ENCODE peak calls at places on chromosomes 11 and 22, in ten cellular contexts. K is endothelial cell, T is heart left ventricle, Y is progenitor cell of endocrine pancreas, G is kidney epithelial cell, X is IMR-90, M is lung, P is A673, L is bronchial epithelial cell, F is osteoblast. V is an unnamed sample.

GRCh38 chr22:31334329-31334728 is 11.8 kb downstream of the PATZ1 start:
- DNase-seq in K (no peak), T (no peak), Y (no peak), G (no peak), X (no peak), M (no peak), P (no peak), L (no peak), F (no peak), V (no peak)

GRCh38 chr22:41913040-41913719 is 1.7 kb downstream of the SHISA8 start:
- DNase-seq in K (peak), T (no peak), Y (no peak), G (no peak), X (no peak), M (no peak), P (no peak), L (no peak), F (peak), V (no peak)

GRCh38 chr11:72446929-72447753 is 12.8 kb upstream of the CLPB start:
- DNase-seq in K (peak), T (no peak), Y (no peak), G (no peak), X (peak), M (no peak), P (peak), L (peak), F (peak), V (peak)

GRCh38 chr22:49193901-49194465 is 633.7 kb downstream of the BRD1 start:
- DNase-seq in K (no peak), T (no peak), Y (no peak), G (no peak), X (no peak), M (no peak), P (no peak), L (no peak), F (peak), V (no peak)

GRCh38 chr22:49948958-49949913 is 11.3 kb upstream of the PIM3 start:
- DNase-seq in K (no peak), T (no peak), Y (no peak), G (no peak), X (no peak), M (peak), P (no peak), L (no peak), F (no peak), V (no peak)

GRCh38 chr11:70493891-70494290 is 95.6 kb downstream of the CTTN start:
- DNase-seq in K (no peak), T (no peak), Y (no peak), G (no peak), X (no peak), M (no peak), P (no peak), L (no peak), F (peak), V (no peak)

GRCh38 chr11:72298931-72299330 is 55.0 kb upstream of the PHOX2A start:
- DNase-seq in K (no peak), T (no peak), Y (no peak), G (no peak), X (no peak), M (no peak), P (no peak), L (no peak), F (no peak), V (no peak)

GRCh38 chr11:61445535-61445934 is 15.6 kb downstream of the SDHAF2 start:
- DNase-seq in K (no peak), T (no peak), Y (no peak), G (no peak), X (peak), M (no peak), P (no peak), L (no peak), F (peak), V (no peak)

GRCh38 chr22:35477911-35478582 is 62.6 kb upstream of the RASD2 start:
- DNase-seq in K (no peak), T (peak), Y (no peak), G (peak), X (peak), M (no peak), P (peak), L (peak), F (no peak), V (no peak)

GRCh38 chr11:112555491-112556364 is 295.1 kb upstream of the PLET1 start:
- DNase-seq in K (peak), T (peak), Y (peak), G (peak), X (peak), M (peak), P (peak), L (peak), F (peak), V (peak)

GRCh38 chr22:28750471-28750881 is 8.6 kb downstream of the HSCB start:
- DNase-seq in K (no peak), T (no peak), Y (no peak), G (no peak), X (peak), M (no peak), P (no peak), L (peak), F (peak), V (no peak)

GRCh38 chr11:126189109-126189929 is 22.1 kb downstream of the RPUSD4 start:
- DNase-seq in K (no peak), T (no peak), Y (no peak), G (no peak), X (no peak), M (no peak), P (no peak), L (no peak), F (no peak), V (no peak)

GRCh38 chr11:119417726-119418540 is 5.0 kb downstream of the THY1 start:
- DNase-seq in K (peak), T (no peak), Y (no peak), G (peak), X (peak), M (no peak), P (no peak), L (peak), F (peak), V (no peak)

GRCh38 chr22:39666495-39666894 is 95.9 kb downstream of the CACNA1I start:
- DNase-seq in K (no peak), T (no peak), Y (no peak), G (no peak), X (no peak), M (no peak), P (no peak), L (no peak), F (no peak), V (no peak)

GRCh38 chr11:86818466-86819282 is 18.3 kb downstream of the PRSS23 start:
- DNase-seq in K (no peak), T (no peak), Y (no peak), G (no peak), X (peak), M (no peak), P (peak), L (peak), F (no peak), V (no peak)

GRCh38 chr11:13135385-13136271 is 126.5 kb downstream of the RASSF10 start:
- DNase-seq in K (no peak), T (no peak), Y (no peak), G (no peak), X (peak), M (no peak), P (no peak), L (no peak), F (peak), V (peak)

GRCh38 chr11:48090174-48090573 is 109.8 kb downstream of the PTPRJ start:
- DNase-seq in K (no peak), T (no peak), Y (no peak), G (no peak), X (no peak), M (no peak), P (no peak), L (no peak), F (no peak), V (no peak)

GRCh38 chr11:21037836-21038235 is 368.4 kb downstream of the NELL1 start:
- DNase-seq in K (no peak), T (no peak), Y (no peak), G (no peak), X (no peak), M (no peak), P (no peak), L (no peak), F (no peak), V (no peak)

GRCh38 chr11:12222099-12222751 is 111.8 kb downstream of the MICAL2 start:
- DNase-seq in K (no peak), T (peak), Y (no peak), G (no peak), X (no peak), M (peak), P (no peak), L (no peak), F (no peak), V (no peak)

DNA sequence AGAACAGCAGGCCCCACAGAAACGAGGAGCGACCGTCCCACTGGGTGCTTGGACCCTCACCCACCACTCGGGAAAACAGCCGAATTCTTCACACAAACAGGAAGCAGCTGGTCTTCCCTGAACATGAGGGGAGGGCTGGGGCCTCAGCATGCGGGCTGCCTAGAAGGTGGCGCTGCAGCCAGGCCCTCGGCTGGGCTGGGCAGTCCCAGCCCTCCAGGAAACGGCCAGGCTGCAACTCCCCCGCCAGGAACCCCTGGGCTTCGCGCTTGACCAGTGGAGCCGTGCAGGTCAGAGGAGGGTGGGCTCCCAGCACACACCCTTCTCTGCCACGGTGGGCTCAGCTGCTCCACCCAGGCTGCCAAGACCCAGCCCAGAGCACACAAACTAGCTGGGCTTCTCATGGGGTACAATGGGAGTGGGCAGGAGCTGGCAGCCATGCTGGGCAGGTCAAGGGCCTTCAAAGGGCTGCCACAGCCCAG is 29.6 kb downstream of the IGF2 start:
- DNase-seq in K (peak), T (no peak), Y (no peak), G (no peak), X (no peak), M (no peak), P (no peak), L (no peak), F (no peak), V (no peak)
- TF ChIP-seq CTCF in K (no peak), T (no peak), Y (no peak), G (peak), X (no peak), M (no peak), P (no peak), L (no peak), F (no peak), V (no peak)

GRCh38 chr11:45405916-45406670 is 120.0 kb upstream of the SYT13 start:
- DNase-seq in K (no peak), T (no peak), Y (no peak), G (no peak), X (peak), M (no peak), P (peak), L (peak), F (no peak), V (no peak)
- TF ChIP-seq CTCF in K (peak), T (peak), Y (peak), G (peak), X (peak), M (no peak), P (peak), L (peak), F (peak), V (peak)

DNA sequence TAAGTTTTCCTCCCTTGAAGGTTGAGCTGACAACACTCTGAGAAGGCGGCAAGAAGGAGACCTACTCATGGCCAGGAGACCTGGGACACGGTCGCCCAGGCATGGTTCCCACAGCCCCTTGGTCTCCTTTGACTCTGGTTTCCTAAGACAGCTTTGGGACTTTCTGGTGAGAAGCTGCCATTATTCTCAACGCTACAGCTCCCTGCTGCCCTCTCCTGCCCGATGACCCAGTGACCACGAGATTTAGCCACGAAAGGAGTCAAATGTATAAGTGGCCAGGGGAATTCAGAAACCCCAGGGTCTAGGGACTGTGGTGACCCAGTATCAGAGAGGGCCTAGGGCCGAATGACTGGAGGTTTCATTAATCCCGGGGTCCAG is 696 bp upstream of the SDF2L1 start:
- DNase-seq in K (peak), T (no peak), Y (no peak), G (no peak), X (peak), M (peak), P (no peak), L (peak), F (peak), V (peak)
- TF ChIP-seq CTCF in K (no peak), T (peak), Y (peak), G (peak), X (peak), M (peak), P (no peak), L (peak), F (peak), V (peak)

GRCh38 chr22:19766506-19767426 is 6.2 kb downstream of the TBX1 start:
- DNase-seq in K (peak), T (no peak), Y (no peak), G (no peak), X (no peak), M (no peak), P (peak), L (peak), F (no peak), V (no peak)
- TF ChIP-seq CTCF in K (peak), T (no peak), Y (peak), G (peak), X (peak), M (no peak), P (peak), L (peak), F (no peak), V (peak)